ENCODE peak calls at places on chromosomes 11 and 22, in eight cellular contexts. W is naive thymus-derived CD4-positive, alpha-beta T cell; G is uterus; X is spleen; P is tibial artery; B is ovary; H is cardiac muscle cell; N is HCT116. Z is an unnamed sample.

GRCh38 chr11:96045622-96046456 is 121.9 kb upstream of the MTMR2 start:
- DNase-seq in W (no peak), G (peak), X (no peak), P (peak), B (peak), H (peak), N (no peak), Z (no peak)

GRCh38 chr11:46249103-46249942 is 28.1 kb upstream of the CREB3L1 start:
- DNase-seq in W (no peak), G (no peak), X (no peak), P (no peak), B (no peak), H (no peak), N (no peak), Z (no peak)

GRCh38 chr11:95520765-95521542 is 268.6 kb downstream of the FAM76B start:
- DNase-seq in W (no peak), G (no peak), X (no peak), P (no peak), B (no peak), H (no peak), N (no peak), Z (no peak)

GRCh38 chr11:44574620-44575287 is 9.3 kb downstream of the CD82 start:
- DNase-seq in W (peak), G (no peak), X (peak), P (no peak), B (no peak), H (no peak), N (no peak), Z (peak)

GRCh38 chr11:130488187-130489026 is 40.0 kb downstream of the ADAMTS15 start:
- DNase-seq in W (no peak), G (no peak), X (no peak), P (no peak), B (no peak), H (no peak), N (no peak), Z (no peak)

GRCh38 chr11:113778111-113778910 is 1.3 kb upstream of the CLDN25 start:
- DNase-seq in W (no peak), G (no peak), X (no peak), P (peak), B (no peak), H (peak), N (no peak), Z (no peak)

GRCh38 chr11:128598096-128598495 is 10.7 kb upstream of the ETS1 start:
- DNase-seq in W (no peak), G (no peak), X (no peak), P (no peak), B (no peak), H (no peak), N (no peak), Z (no peak)

GRCh38 chr22:25403752-25404471 is 160.6 kb upstream of the GRK3 start:
- DNase-seq in W (no peak), G (no peak), X (no peak), P (no peak), B (no peak), H (peak), N (no peak), Z (no peak)

GRCh38 chr11:58222730-58223129 is 6.0 kb downstream of the OR10Q1 start:
- DNase-seq in W (no peak), G (no peak), X (no peak), P (no peak), B (no peak), H (no peak), N (no peak), Z (no peak)

GRCh38 chr22:19109198-19110063 is 12.8 kb downstream of the DGCR2 start:
- DNase-seq in W (peak), G (no peak), X (no peak), P (peak), B (peak), H (no peak), N (no peak), Z (no peak)

GRCh38 chr11:12784987-12785386 is 110.8 kb downstream of the TEAD1 start:
- DNase-seq in W (no peak), G (no peak), X (no peak), P (no peak), B (no peak), H (peak), N (no peak), Z (no peak)

GRCh38 chr11:118216621-118217526 is 7.9 kb downstream of the JAML start:
- DNase-seq in W (peak), G (no peak), X (no peak), P (no peak), B (no peak), H (no peak), N (no peak), Z (no peak)
- H3K27ac ChIP-seq in W (peak), G (no peak), X (peak), P (no peak), B (no peak), H (no peak), N (no peak), Z (no peak)

GRCh38 chr11:64008283-64008931 is 22.2 kb downstream of the OTUB1 start:
- DNase-seq in W (no peak), G (no peak), X (peak), P (no peak), B (no peak), H (no peak), N (no peak), Z (no peak)
- H3K4me3 ChIP-seq in W (no peak), G (no peak), X (no peak), P (peak), B (no peak), H (no peak), N (peak), Z (no peak)

GRCh38 chr22:24088796-24089195 is 77.7 kb downstream of the CABIN1 start:
- DNase-seq in W (no peak), G (no peak), X (peak), P (no peak), B (no peak), H (no peak), N (no peak), Z (no peak)
- H3K27ac ChIP-seq in W (no peak), G (no peak), X (no peak), P (no peak), B (no peak), H (no peak), N (no peak), Z (no peak)

GRCh38 chr11:75351541-75352416 is at the start of gene ARRB1:
- DNase-seq in W (peak), G (peak), X (peak), P (peak), B (peak), H (peak), N (no peak), Z (no peak)

GRCh38 chr11:75347781-75348613 is 3.5 kb downstream of the ARRB1 start:
- DNase-seq in W (no peak), G (peak), X (no peak), P (peak), B (peak), H (peak), N (no peak), Z (peak)

GRCh38 chr11:75350122-75350742 is 1.2 kb downstream of the ARRB1 start:
- DNase-seq in W (no peak), G (no peak), X (peak), P (no peak), B (no peak), H (no peak), N (no peak), Z (no peak)

GRCh38 chr11:75350743-75351540 is 519 bp downstream of the ARRB1 start:
- DNase-seq in W (peak), G (peak), X (peak), P (peak), B (peak), H (no peak), N (no peak), Z (no peak)

GRCh38 chr11:75349540-75350116 is 1.8 kb downstream of the ARRB1 start:
- DNase-seq in W (no peak), G (no peak), X (peak), P (peak), B (no peak), H (no peak), N (no peak), Z (no peak)
- H3K4me3 ChIP-seq in W (no peak), G (no peak), X (peak), P (no peak), B (no peak), H (no peak), N (no peak), Z (peak)

GRCh38 chr11:124510279-124510678 is 33.2 kb downstream of the OR8B12 start:
- DNase-seq in W (no peak), G (no peak), X (peak), P (no peak), B (no peak), H (no peak), N (no peak), Z (no peak)
- H3K27ac ChIP-seq in W (no peak), G (no peak), X (no peak), P (no peak), B (no peak), H (no peak), N (no peak), Z (no peak)

GRCh38 chr11:67631853-67632174 is 2.1 kb upstream of the NUDT8 start:
- DNase-seq in W (no peak), G (no peak), X (no peak), P (no peak), B (no peak), H (no peak), N (no peak), Z (no peak)
- H3K4me3 ChIP-seq in W (no peak), G (no peak), X (no peak), P (no peak), B (no peak), H (no peak), N (no peak), Z (no peak)

DNA sequence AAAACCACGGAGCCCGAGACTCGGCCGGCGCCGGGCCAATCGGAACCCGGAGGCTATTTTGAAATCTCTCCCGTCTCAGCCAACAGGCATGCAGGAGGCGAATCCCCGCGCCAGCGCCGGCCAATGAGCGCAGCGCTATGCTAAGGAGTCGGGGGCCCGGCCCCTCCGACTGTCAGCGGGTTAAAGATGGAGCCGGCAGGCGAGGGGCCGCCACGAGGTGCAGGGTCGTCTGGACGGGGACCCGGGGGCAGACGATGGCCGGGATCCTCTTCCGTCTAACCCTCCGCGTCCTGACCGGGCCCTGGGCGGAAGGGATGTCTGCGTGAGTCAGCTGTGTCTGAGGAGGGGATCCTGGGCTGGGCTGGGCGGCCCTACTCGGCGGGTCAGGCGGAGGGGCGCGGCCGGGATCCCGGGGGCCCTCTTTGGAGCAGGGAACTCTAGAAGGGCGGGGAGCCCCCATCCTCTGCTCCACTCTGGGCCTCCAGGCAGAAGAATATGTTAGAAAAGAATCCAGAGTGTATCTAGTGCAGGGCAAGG is 10.0 kb downstream of the SDF2L1 start:
- DNase-seq in W (peak), G (peak), X (peak), P (peak), B (peak), H (peak), N (peak), Z (peak)
- H3K27ac ChIP-seq in W (peak), G (no peak), X (no peak), P (peak), B (no peak), H (no peak), N (peak), Z (peak)